ENCODE peak calls at places on chromosomes 11 and 22, in four cellular contexts. P is right atrium auricular region, C is AG10803, R is cardiac fibroblast. E is an unnamed sample.

GRCh38 chr11:62336949-62337681 is at the start of gene ASRGL1:
- DNase-seq in P (peak; percentile 74), C (peak; percentile 42), R (peak; percentile 47), E (peak; percentile 92)

GRCh38 chr11:23903044-23903704 is 593.7 kb upstream of the LUZP2 start:
- DNase-seq in P (no peak), C (peak; percentile 80), R (peak; percentile 86), E (no peak)

GRCh38 chr11:77262803-77263202 is 38.7 kb downstream of the GDPD4 start:
- DNase-seq in P (no peak), C (no peak), R (no peak), E (no peak)

GRCh38 chr22:50280022-50280707 is 10.0 kb upstream of the MAPK11 start:
- DNase-seq in P (no peak), C (no peak), R (no peak), E (no peak)

GRCh38 chr11:81165164-81165563 is 1568.5 kb downstream of the FAM181B start:
- DNase-seq in P (no peak), C (no peak), R (no peak), E (no peak)

GRCh38 chr11:68213135-68213515 is at the start of gene KMT5B:
- DNase-seq in P (no peak), C (peak; percentile 69), R (peak; percentile 80), E (no peak)

GRCh38 chr22:26986051-26986881 is 328.9 kb downstream of the MIAT start:
- DNase-seq in P (no peak), C (no peak), R (no peak), E (no peak)

GRCh38 chr11:123479048-123479837 is 49.2 kb downstream of the GRAMD1B start:
- DNase-seq in P (no peak), C (no peak), R (no peak), E (no peak)

GRCh38 chr22:33923660-33924246 is 3.5 kb upstream of the LARGE1 start:
- DNase-seq in P (peak; percentile 76), C (peak; percentile 74), R (peak; percentile 86), E (no peak)

GRCh38 chr11:15327786-15328231 is 213.1 kb downstream of the INSC start:
- DNase-seq in P (peak; percentile 68), C (peak; percentile 3), R (peak; percentile 48), E (no peak)

GRCh38 chr22:47130883-47131610 is 368.6 kb downstream of the TBC1D22A start:
- DNase-seq in P (no peak), C (no peak), R (no peak), E (no peak)

GRCh38 chr11:92340839-92341238 is 116.2 kb downstream of the FAT3 start:
- DNase-seq in P (no peak), C (peak; percentile 22), R (peak; percentile 2), E (peak; percentile 83)

GRCh38 chr11:96096360-96096759 is 172.5 kb upstream of the MTMR2 start:
- DNase-seq in P (no peak), C (no peak), R (no peak), E (no peak)

GRCh38 chr11:134067486-134067885 is 1.4 kb upstream of the JAM3 start:
- DNase-seq in P (no peak), C (no peak), R (no peak), E (no peak)

GRCh38 chr22:38981005-38981658 is 1.0 kb upstream of the APOBEC3B start:
- DNase-seq in P (no peak), C (peak; percentile 8), R (peak; percentile 41), E (no peak)

DNA sequence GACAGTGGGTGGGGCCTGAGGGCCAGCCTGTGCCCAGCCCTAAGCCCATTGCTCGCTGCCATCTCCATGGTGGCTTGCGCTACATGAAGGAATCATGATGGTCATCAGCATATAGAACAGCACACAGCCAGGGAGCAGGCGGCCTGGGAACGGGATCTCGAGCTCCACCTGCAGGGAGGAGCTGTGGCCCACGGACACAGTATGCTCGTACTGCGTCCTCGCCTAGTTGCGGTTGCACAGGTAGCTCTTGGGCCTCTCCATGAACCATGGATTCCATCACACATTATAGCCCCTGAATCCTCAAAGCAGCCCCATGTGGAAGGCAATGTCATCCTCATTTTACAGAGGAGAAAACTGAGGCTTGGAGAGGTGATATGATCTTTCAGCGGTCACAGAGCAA is 15.1 kb downstream of the SEC14L4 start:
- DNase-seq in P (no peak), C (no peak), R (no peak), E (no peak)
- TF ChIP-seq CTCF in P (no peak), C (peak; percentile 8), R (peak; percentile 32), E (no peak)

GRCh38 chr11:113698515-113698914 is 7.6 kb downstream of the TMPRSS5 start:
- DNase-seq in P (no peak), C (no peak), R (no peak), E (no peak)

GRCh38 chr11:113697798-113698407 is 8.2 kb downstream of the TMPRSS5 start:
- DNase-seq in P (no peak), C (no peak), R (no peak), E (no peak)

GRCh38 chr11:113697075-113697474 is 9.0 kb downstream of the TMPRSS5 start:
- DNase-seq in P (no peak), C (no peak), R (no peak), E (no peak)

GRCh38 chr11:113705871-113706654 is at the start of gene TMPRSS5:
- DNase-seq in P (no peak), C (no peak), R (no peak), E (no peak)

GRCh38 chr11:113701491-113701890 is 4.6 kb downstream of the TMPRSS5 start:
- DNase-seq in P (no peak), C (no peak), R (no peak), E (no peak)
- TF ChIP-seq CTCF in P (no peak), C (no peak), R (no peak), E (no peak)

DNA sequence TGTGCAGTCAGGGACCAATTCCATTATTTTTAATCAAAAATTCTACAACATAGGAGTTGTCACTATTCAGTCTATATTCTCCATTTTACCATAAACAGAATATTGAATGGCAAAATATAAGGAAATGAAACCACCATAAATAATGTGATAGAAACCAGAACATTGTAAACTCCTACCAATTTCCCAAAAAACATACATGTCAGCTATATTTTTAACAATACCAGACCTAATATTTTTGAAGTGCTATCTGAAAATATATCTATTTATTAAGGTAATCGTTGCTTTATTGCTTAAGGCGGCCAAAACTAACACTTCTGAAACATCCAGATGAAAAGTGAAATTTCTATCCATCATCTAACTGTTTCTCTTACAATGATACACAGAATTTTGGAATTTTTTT is 123.0 kb upstream of the C11orf58 start:
- DNase-seq in P (no peak), C (no peak), R (no peak), E (no peak)
- TF ChIP-seq CTCF in P (no peak), C (no peak), R (no peak), E (no peak)

GRCh38 chr11:55895216-55895615 is 12.1 kb downstream of the TRIM51 start:
- DNase-seq in P (no peak), C (no peak), R (no peak), E (no peak)
- TF ChIP-seq CTCF in P (no peak), C (no peak), R (no peak), E (no peak)

GRCh38 chr11:70471254-70471653 is 72.9 kb downstream of the CTTN start:
- DNase-seq in P (no peak), C (no peak), R (peak; percentile 48), E (no peak)
- TF ChIP-seq CTCF in P (no peak), C (peak; percentile 27), R (peak; percentile 45), E (peak; percentile 29)

GRCh38 chr11:1293619-1294015 is 15.8 kb downstream of the TOLLIP start:
- DNase-seq in P (no peak), C (no peak), R (no peak), E (no peak)
- TF ChIP-seq CTCF in P (peak; percentile 36), C (peak; percentile 22), R (peak; percentile 1), E (peak; percentile 30)

GRCh38 chr11:70548976-70549375 is 150.6 kb downstream of the CTTN start:
- DNase-seq in P (no peak), C (no peak), R (no peak), E (no peak)
- TF ChIP-seq CTCF in P (no peak), C (no peak), R (no peak), E (no peak)

DNA sequence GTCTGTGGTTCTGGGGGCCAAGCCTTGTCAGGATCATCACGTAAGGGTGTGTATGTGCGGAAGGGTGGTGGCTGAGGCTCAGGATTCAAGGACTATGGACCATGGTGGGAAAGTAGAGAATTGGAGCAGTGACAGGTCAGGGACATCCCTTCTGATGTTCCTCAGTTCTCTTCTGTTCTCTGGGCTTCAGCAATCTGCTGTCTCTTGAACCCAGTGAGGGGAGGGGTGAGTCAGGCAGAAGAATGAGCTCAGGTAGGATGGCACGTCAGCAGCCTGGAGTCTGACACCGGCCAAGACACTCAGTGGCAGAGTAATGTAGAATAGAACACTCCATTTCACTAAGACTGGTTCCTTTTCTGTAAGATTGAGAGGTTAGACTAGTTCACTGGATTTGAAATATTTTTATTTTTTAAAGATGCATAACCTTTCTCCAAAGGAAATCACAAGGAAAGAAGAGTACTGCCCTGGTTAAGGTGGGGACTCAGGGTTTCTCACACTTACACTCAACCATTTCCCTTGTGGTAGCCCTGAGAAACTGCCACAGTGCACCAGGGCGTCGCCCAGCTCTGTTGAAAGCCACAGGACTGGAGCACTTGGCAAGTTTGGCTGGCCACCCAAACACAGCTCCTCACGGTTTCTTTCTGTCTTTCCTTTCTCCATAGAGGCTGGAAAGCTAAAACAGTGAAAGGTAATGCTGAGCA is 23.2 kb upstream of the MICAL2 start:
- DNase-seq in P (no peak), C (peak; percentile 93), R (peak; percentile 63), E (no peak)
- TF ChIP-seq CTCF in P (peak; percentile 24), C (peak; percentile 51), R (peak; percentile 38), E (peak; percentile 44)

E was measured in osteocyte.